ENCODE peak calls at places on chromosomes 16 and 17, in four cellular contexts. P is AG04450, G is sigmoid colon, Q is tibial nerve. Y is an unnamed sample.

GRCh38 chr17:48051706-48052486 is 3.7 kb downstream of the NFE2L1 start:
- DNase-seq in P (no peak), G (peak; percentile 81), Q (peak; percentile 93), Y (peak; percentile 70)

GRCh38 chr16:75854117-75854516 is 127.8 kb upstream of the CPHXL start:
- DNase-seq in P (no peak), G (no peak), Q (no peak), Y (no peak)

GRCh38 chr17:2390199-2390880 is 10.5 kb downstream of the MNT start:
- DNase-seq in P (no peak), G (no peak), Q (no peak), Y (no peak)

GRCh38 chr17:62625184-62625869 is 2.1 kb upstream of the MRC2 start:
- DNase-seq in P (no peak), G (no peak), Q (no peak), Y (no peak)

GRCh38 chr17:11241611-11242226 is 706 bp downstream of the SHISA6 start:
- DNase-seq in P (no peak), G (no peak), Q (no peak), Y (no peak)

GRCh38 chr17:43916385-43916784 is 9.0 kb upstream of the MPP2 start:
- DNase-seq in P (no peak), G (no peak), Q (no peak), Y (no peak)

GRCh38 chr16:87499189-87499486 is 6.3 kb upstream of the ZCCHC14 start:
- DNase-seq in P (peak; percentile 56), G (no peak), Q (no peak), Y (peak; percentile 48)

GRCh38 chr17:3552916-3553315 is 4.7 kb downstream of the TRPV3 start:
- DNase-seq in P (no peak), G (no peak), Q (no peak), Y (no peak)

GRCh38 chr16:68786685-68787418 is 49.8 kb downstream of the CDH1 start:
- DNase-seq in P (no peak), G (peak; percentile 88), Q (no peak), Y (peak; percentile 15)

GRCh38 chr17:51203838-51204237 is 37.6 kb downstream of the NME2 start:
- DNase-seq in P (no peak), G (no peak), Q (no peak), Y (no peak)

DNA sequence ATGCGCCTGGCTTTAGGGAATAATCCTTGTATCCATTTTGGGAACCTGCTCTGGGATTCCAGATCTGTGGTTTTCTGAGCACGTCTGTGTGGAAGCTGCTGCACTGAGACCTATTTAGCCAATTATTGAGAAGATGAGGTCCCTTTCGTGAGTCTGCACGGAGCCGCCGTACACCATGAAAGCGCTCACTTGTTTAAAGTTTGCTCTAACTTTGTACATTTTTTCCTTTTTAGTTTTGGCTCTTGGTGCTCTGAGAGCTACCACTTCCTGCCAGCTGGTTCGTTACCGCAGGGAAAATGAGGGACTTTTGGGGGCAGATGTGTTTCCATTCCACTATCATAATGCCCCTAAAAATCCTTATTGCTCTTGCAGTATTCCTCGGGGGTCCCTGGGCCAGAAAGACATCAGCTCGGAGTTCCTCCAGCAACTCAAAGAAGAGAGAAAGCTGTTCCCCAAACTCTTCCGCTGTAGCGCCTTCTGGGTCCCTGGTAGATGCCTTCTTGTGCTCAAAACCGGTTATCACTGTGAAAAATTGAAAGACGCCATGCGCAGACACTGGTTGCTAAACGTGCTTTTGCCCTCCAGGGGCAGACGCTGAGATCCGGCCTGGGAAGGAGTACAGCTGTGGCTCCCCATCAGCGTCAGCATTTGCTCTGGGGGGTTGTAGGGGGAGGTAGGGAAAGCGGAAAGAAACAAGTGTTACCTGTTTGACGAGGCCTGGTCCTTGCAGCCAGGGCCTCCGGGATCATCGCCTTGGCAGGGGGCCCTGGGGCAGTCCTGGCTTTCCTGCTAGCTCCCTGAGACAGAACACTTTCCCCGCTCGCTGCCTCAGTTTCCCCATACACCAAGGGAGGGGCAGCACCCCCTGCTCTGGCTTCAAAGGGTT is 238.1 kb downstream of the MRTFB start:
- DNase-seq in P (no peak), G (no peak), Q (no peak), Y (no peak)
- H3K4me3 ChIP-seq in P (no peak overlapping the region), G (peak overlapping the region; percentile 3), Q (no peak overlapping the region), Y (no peak overlapping the region)

DNA sequence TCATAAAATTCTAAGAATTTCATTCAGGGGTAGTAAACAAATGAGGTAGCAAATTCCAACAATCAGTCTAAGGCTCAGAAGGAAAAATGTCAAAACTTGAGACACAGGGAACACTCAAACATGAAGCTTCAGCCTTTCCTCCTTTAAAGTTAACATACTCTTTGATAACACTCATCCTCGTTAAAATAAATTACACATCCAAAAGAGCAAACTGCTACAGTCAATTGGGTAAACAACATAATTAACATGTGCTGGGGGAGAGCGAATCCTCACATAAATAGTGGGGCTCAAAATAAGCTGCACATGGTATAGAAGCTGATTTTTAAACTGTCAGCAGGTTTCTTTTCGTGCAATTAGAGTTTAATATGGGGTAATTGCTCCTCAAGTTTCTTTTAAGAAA is 12.9 kb downstream of the GRB2 start:
- DNase-seq in P (no peak), G (no peak), Q (no peak), Y (no peak)
- H3K4me3 ChIP-seq in P (peak overlapping the region; percentile 80), G (peak overlapping the region; percentile 60), Q (no peak overlapping the region), Y (peak overlapping the region; percentile 78)

DNA sequence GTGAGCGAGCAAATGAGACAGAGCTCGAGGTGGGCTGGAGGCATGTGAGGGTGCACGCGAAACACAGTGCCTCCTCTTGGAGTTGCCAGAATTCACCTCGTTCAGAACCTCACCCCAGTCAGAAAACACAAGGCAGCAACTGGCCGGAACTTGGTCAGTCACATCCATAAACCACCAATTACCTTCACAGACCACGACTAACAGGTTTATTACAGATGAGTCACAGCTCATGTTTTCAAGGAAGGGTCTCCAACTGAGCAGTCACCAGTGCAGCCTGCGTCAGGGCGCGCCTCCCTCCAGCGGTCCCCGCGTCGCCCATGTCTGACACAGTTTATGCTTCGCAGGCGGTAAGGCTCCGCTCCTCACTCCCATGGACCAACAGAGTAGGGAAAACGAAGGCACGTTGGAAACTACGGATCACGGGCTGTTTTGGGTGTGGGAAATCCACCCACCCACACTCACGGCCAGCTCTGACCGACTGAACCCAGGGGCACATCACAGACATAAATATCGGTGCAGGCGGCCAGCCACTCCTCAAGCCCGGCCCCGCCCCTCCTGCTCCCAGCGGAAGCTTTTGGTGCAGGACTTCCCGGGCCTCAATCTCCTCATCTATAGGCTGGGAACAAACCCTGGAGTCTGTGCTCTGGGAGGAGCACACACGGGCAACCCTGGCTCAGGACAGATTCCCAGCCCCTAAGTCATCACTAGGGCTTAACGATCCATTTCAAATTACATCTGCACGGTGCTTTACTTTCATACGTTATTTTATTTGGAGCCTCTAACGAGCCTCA is 126.2 kb downstream of the ZNF778 start:
- DNase-seq in P (no peak), G (no peak), Q (no peak), Y (no peak)
- H3K4me3 ChIP-seq in P (no peak overlapping the region), G (no peak overlapping the region), Q (no peak overlapping the region), Y (no peak overlapping the region)

GRCh38 chr17:77279448-77280303 is 138.9 kb downstream of the SEC14L1 start:
- DNase-seq in P (no peak), G (no peak), Q (no peak), Y (no peak)
- H3K4me3 ChIP-seq in P (no peak overlapping the region), G (no peak overlapping the region), Q (no peak overlapping the region), Y (no peak overlapping the region)

GRCh38 chr17:31509805-31510177 is 118.3 kb downstream of the RAB11FIP4 start:
- DNase-seq in P (no peak), G (no peak), Q (no peak), Y (no peak)
- H3K4me3 ChIP-seq in P (no peak overlapping the region), G (no peak overlapping the region), Q (no peak overlapping the region), Y (no peak overlapping the region)